ENCODE peak calls at places on chromosomes 6 and 20, in five cellular contexts. C is K562, J is GM12878, D is H1, Q is SK-N-SH. Y is an unnamed sample.

GRCh38 chr20:61234224-61234623 is 17.8 kb upstream of the CDH4 start:
- DNase-seq in Q (no peak), J (no peak), D (no peak), C (no peak), Y (no peak)

GRCh38 chr6:52731719-52732118 is 31.6 kb downstream of the GSTA2 start:
- DNase-seq in J (no peak), D (no peak), Q (no peak), C (no peak), Y (no peak)

GRCh38 chr6:62371840-62372239 is 85.8 kb upstream of the KHDRBS2 start:
- DNase-seq in Q (no peak), C (no peak), D (no peak), J (no peak), Y (no peak)

GRCh38 chr20:49445176-49445575 is 37.3 kb downstream of the KCNB1 start:
- DNase-seq in Q (peak; percentile 44), J (no peak), C (no peak), D (no peak), Y (no peak)

GRCh38 chr20:48635791-48636267 is 192.0 kb downstream of the PREX1 start:
- DNase-seq in C (peak; percentile 83), Q (peak; percentile 90), D (peak; percentile 84), J (no peak), Y (peak; percentile 29)

GRCh38 chr6:109834595-109835437 is 143.3 kb upstream of the GPR6 start:
- DNase-seq in Q (no peak), D (no peak), J (no peak), C (no peak), Y (no peak)

GRCh38 chr6:1526689-1527088 is 83.0 kb upstream of the FOXC1 start:
- DNase-seq in J (no peak), C (no peak), Q (no peak), D (no peak), Y (no peak)

GRCh38 chr6:144314003-144314485 is 28.9 kb downstream of the UTRN start:
- DNase-seq in Q (no peak), C (no peak), J (no peak), D (no peak), Y (no peak)

GRCh38 chr20:34708621-34709043 is 4.5 kb downstream of the TP53INP2 start:
- DNase-seq in J (no peak), Q (peak; percentile 76), D (peak; percentile 82), C (peak; percentile 71), Y (no peak)

GRCh38 chr20:60254901-60255411 is 296.7 kb downstream of the CDH26 start:
- DNase-seq in J (no peak), Q (peak; percentile 70), D (no peak), C (no peak), Y (no peak)

GRCh38 chr20:52539891-52540290 is 348.3 kb upstream of the ZFP64 start:
- DNase-seq in C (no peak), Q (no peak), D (no peak), J (no peak), Y (no peak)

GRCh38 chr6:115720900-115721299 is 339.8 kb downstream of the FRK start:
- DNase-seq in Q (no peak), J (no peak), C (no peak), D (no peak), Y (no peak)

GRCh38 chr6:160031442-160031841 is 62.6 kb downstream of the IGF2R start:
- DNase-seq in C (no peak), D (no peak), J (no peak), Q (no peak), Y (no peak)

GRCh38 chr6:79127660-79128059 is 49.6 kb upstream of the PHIP start:
- DNase-seq in D (no peak), C (no peak), Q (no peak), J (no peak), Y (peak; percentile 13)

GRCh38 chr6:159943101-159943632 is 25.7 kb upstream of the IGF2R start:
- DNase-seq in Q (no peak), D (no peak), C (no peak), J (no peak), Y (peak; percentile 35)

GRCh38 chr6:52547647-52548352 is 29.1 kb downstream of the TRAM2 start:
- DNase-seq in C (peak; percentile 19), Q (peak; percentile 80), J (no peak), D (no peak), Y (peak; percentile 83)

GRCh38 chr6:21831531-21832291 is 238.2 kb downstream of the SOX4 start:
- DNase-seq in Q (no peak), C (no peak), D (no peak), J (no peak), Y (no peak)

GRCh38 chr6:165800337-165800736 is 137.3 kb upstream of the PDE10A start:
- DNase-seq in J (no peak), Q (no peak), D (no peak), C (no peak), Y (no peak)

GRCh38 chr20:34977365-34978091 is 21.9 kb downstream of the MYH7B start:
- DNase-seq in Q (no peak), J (no peak), D (no peak), C (peak; percentile 55), Y (peak; percentile 56)

GRCh38 chr6:30450908-30451818 is 38.1 kb upstream of the HLA-E start:
- DNase-seq in J (peak; percentile 36), C (no peak), Q (no peak), D (no peak), Y (peak; percentile 39)

GRCh38 chr6:116847234-116847633 is 18.4 kb upstream of the GPRC6A start:
- DNase-seq in Q (peak; percentile 23), D (no peak), J (no peak), C (peak; percentile 17), Y (peak; percentile 59)

DNA sequence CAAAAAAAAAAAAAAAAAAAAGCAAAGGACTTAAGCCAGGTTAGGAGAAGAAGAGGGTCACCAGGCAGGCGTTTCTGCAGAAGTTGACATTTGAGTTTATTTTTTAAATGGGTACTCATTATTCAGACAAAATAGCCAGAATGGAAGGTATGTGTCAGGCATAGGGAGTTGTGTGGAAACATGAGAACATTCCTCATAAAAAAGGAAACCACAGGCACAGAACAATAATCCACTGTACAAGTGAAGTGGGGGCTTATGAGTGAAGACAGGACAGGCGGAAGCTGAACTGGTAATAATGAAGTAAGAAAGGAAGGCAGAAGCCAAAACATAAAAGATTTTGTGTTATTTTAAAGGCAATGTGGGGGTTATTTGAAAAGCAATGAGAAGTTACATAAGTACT is 104.6 kb downstream of the EPB41L2 start:
- DNase-seq in C (no peak), D (no peak), Q (no peak), J (no peak), Y (no peak)
- TF ChIP-seq USF2 in C (no peak), D (no peak), Q (no peak), J (no peak), Y (no peak)

DNA sequence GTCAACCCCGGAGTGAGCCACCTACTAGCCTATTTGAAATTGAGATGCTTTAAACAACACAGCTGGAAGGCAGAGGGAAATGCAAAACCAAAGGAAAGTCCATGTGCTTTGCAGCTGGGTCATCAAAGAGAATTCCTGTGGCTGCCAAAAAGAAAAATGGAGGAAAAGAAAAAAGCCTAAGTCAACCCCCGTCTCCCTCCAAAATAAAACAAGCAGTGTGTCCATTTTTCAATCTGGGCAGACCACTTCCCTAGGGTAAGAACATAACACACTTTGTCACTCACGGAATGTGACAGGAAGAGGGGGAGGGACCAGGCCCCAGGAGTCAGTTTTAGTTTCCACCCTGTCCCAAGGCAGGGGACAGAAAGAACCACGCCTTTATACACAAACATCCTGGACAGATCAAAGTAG is 29.3 kb downstream of the PXDC1 start:
- DNase-seq in Q (no peak), J (no peak), C (no peak), D (no peak), Y (no peak)
- TF ChIP-seq POLR2AphosphoS5 in Q (no peak), J (no peak), C (no peak), D (no peak), Y (no peak)

GRCh38 chr6:43383021-43383667 is 13.7 kb upstream of the ZNF318 start:
- DNase-seq in Q (no peak), C (no peak), D (no peak), J (no peak), Y (no peak)
- TF ChIP-seq USF2 in Q (no peak), C (no peak), D (no peak), J (no peak), Y (no peak)

DNA sequence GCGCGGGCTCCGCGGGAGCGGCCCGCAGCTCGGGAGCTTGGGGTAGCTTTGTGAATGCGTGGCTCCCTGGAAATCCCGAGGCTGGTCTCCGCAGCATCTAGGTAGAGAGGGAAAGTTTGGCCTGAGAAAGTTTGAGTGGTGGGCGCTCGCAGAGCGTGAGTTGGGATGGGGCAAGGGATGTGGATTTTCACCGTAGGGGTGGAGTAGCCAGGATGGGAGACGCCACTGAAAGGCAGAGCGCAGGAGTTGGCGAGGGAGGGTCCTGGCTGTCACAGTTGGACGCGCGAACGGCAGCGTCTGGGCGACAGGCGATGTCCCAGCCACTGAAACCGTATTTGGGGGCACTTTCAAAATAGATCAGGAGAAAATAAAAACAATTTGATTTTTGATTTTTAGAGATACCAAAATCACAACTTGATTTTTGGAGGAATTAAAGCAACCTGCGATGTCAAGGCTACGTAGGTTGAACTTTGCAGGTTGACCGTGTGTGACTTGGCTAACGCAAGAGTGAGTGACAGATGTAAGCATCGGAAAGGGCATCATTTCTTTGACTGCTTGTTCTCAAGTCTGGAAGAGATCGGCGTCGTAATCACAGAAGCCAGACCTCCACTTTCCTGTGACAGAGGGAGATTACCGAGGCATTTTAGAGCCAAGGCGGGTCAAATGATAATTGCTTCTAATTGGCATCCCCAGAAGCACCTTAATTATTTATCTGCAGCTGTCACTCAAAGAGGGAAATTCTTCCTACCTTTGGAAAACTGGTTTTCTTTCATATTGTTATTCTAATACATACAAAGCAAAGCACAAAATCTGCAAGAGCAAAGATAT is 646 bp downstream of the HEY2 start:
- DNase-seq in J (no peak), Q (no peak), C (no peak), D (no peak), Y (no peak)
- TF ChIP-seq POLR2AphosphoS5 in J (no peak), Q (no peak), C (no peak), D (no peak), Y (no peak)

GRCh38 chr6:63635165-63635562 is 438 bp upstream of the PHF3 start:
- DNase-seq in C (no peak), Q (no peak), J (no peak), D (no peak), Y (no peak)
- TF ChIP-seq USF2 in C (no peak), Q (no peak), J (no peak), D (no peak), Y (no peak)

GRCh38 chr20:39036851-39037250 is 74.7 kb downstream of the DHX35 start:
- DNase-seq in D (no peak), J (no peak), Q (no peak), C (no peak), Y (no peak)
- TF ChIP-seq POLR2AphosphoS5 in D (no peak), J (no peak), Q (no peak), C (no peak), Y (no peak)

DNA sequence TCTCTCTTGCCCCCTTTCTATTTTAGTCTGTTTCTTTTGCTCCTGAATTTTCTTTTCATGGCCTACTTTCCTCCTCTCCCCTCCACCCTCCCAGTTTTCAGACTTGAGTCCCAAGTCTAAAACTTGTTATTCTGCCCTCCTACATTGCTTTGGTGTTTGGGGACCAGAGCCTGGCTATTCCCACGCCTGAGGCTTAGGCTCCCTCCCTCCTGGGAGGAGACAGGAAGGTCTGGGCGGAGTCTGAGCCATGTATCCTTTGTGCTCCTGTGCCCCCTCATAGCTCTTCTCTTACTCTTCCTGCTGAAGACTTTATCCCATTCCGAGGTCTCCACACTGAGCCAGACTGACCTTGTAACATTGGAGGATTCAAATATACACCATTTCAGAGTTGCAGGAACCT is 69.5 kb downstream of the DAAM2 start:
- DNase-seq in D (no peak), J (no peak), C (no peak), Q (no peak), Y (no peak)
- TF ChIP-seq USF2 in D (no peak), J (no peak), C (no peak), Q (no peak), Y (no peak)

Y was measured in HepG2.